ENCODE peak calls at places on chromosomes 13 and 19, in five cellular contexts. V, U, B, Z and C are unnamed samples.

GRCh38 chr13:32407854-32408253 is 20.1 kb downstream of the N4BP2L1 start:
- DNase-seq in V (no peak), U (no peak), B (no peak), Z (no peak), C (no peak)

GRCh38 chr19:40398417-40399056 is 8.6 kb upstream of the HIPK4 start:
- DNase-seq in V (no peak), U (peak), B (peak), Z (no peak), C (peak)

GRCh38 chr19:57321746-57322145 is 1.5 kb downstream of the ZNF543 start:
- DNase-seq in V (no peak), U (no peak), B (no peak), Z (no peak), C (no peak)

GRCh38 chr19:4536798-4537197 is 1.8 kb upstream of the PLIN5 start:
- DNase-seq in V (no peak), U (no peak), B (peak), Z (no peak), C (no peak)

GRCh38 chr19:2428027-2428690 is 773 bp upstream of the TIMM13 start:
- DNase-seq in V (peak), U (no peak), B (peak), Z (no peak), C (no peak)

GRCh38 chr13:110638814-110639806 is 23.8 kb downstream of the NAXD start:
- DNase-seq in V (no peak), U (no peak), B (peak), Z (no peak), C (no peak)

GRCh38 chr13:51453308-51453958 is 597 bp upstream of the INTS6 start:
- DNase-seq in V (no peak), U (no peak), B (peak), Z (peak), C (no peak)

GRCh38 chr13:111115841-111116500 is 861 bp downstream of the ARHGEF7 start:
- DNase-seq in V (peak), U (peak), B (peak), Z (peak), C (peak)

GRCh38 chr13:80101040-80101439 is 239.9 kb downstream of the SPRY2 start:
- DNase-seq in V (peak), U (no peak), B (no peak), Z (no peak), C (no peak)

GRCh38 chr13:44976196-44976595 is 13.1 kb downstream of the NUFIP1 start:
- DNase-seq in V (no peak), U (no peak), B (no peak), Z (no peak), C (no peak)

GRCh38 chr19:29529646-29530548 is 4.1 kb downstream of the VSTM2B start:
- DNase-seq in V (no peak), U (peak), B (peak), Z (no peak), C (no peak)

GRCh38 chr13:76029088-76029487 is 393.0 kb downstream of the LMO7 start:
- DNase-seq in V (no peak), U (no peak), B (no peak), Z (no peak), C (no peak)

GRCh38 chr13:45219123-45219891 is 18.5 kb upstream of the KCTD4 start:
- DNase-seq in V (no peak), U (no peak), B (no peak), Z (no peak), C (no peak)

GRCh38 chr19:37306383-37306963 is 64.4 kb upstream of the ZNF527 start:
- DNase-seq in V (no peak), U (no peak), B (no peak), Z (no peak), C (no peak)

GRCh38 chr19:35462476-35462953 is 14.5 kb downstream of the FFAR2 start:
- DNase-seq in V (no peak), U (no peak), B (no peak), Z (no peak), C (no peak)

GRCh38 chr19:42433503-42434260 is 6.5 kb upstream of the LIPE start:
- DNase-seq in V (peak), U (peak), B (no peak), Z (peak), C (peak)

GRCh38 chr13:25171517-25172302 is at the start of gene AMER2:
- DNase-seq in V (peak), U (peak), B (peak), Z (no peak), C (peak)

GRCh38 chr13:80180745-80181144 is 160.2 kb downstream of the SPRY2 start:
- DNase-seq in V (no peak), U (no peak), B (no peak), Z (no peak), C (no peak)

GRCh38 chr13:73284475-73284874 is 225.7 kb downstream of the KLF5 start:
- DNase-seq in V (no peak), U (no peak), B (no peak), Z (no peak), C (no peak)

GRCh38 chr13:19085258-19085657 is 96.4 kb downstream of the TUBA3C start:
- DNase-seq in V (no peak), U (no peak), B (no peak), Z (no peak), C (no peak)

GRCh38 chr19:46408611-46409039 is 4.7 kb downstream of the CCDC8 start:
- DNase-seq in V (peak), U (peak), B (no peak), Z (no peak), C (peak)

GRCh38 chr13:38657191-38657590 is 29.7 kb upstream of the FREM2 start:
- DNase-seq in V (peak), U (no peak), B (no peak), Z (no peak), C (peak)

GRCh38 chr19:42140125-42140754 is 8.0 kb upstream of the POU2F2 start:
- DNase-seq in V (peak), U (peak), B (no peak), Z (peak), C (peak)

GRCh38 chr13:28574617-28575142 is 79.8 kb upstream of the FLT1 start:
- DNase-seq in V (peak), U (no peak), B (no peak), Z (peak), C (peak)

GRCh38 chr13:51066091-51066831 is 44.8 kb downstream of the C13orf42 start:
- DNase-seq in V (no peak), U (no peak), B (no peak), Z (peak), C (peak)

GRCh38 chr13:91347212-91347995 is at the start of gene MIR17HG:
- DNase-seq in V (peak), U (peak), B (peak), Z (peak), C (peak)

GRCh38 chr13:96730676-96731075 is 263.6 kb downstream of the OXGR1 start:
- DNase-seq in V (no peak), U (no peak), B (no peak), Z (no peak), C (no peak)

GRCh38 chr19:5166262-5166661 is 174.3 kb downstream of the PTPRS start:
- DNase-seq in V (peak), U (no peak), B (no peak), Z (no peak), C (peak)

DNA sequence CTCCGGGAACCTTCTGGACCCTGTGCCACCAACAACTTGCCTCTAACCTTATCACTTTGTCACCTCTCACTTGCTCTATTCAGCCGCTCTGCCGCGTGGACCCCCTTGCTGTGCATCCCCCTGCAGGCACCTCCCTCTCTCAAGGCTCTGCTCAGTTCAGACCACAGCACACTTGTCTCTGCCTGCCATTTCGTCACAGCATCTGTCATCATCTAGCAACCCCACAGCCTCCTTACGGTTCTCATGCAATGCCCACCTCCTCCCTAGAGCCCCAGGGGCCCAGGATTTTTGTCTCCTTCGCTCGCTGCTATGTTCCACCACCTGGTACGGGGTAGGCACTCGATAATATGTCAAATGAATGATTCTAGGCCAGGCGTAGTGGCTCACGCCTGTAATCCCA is 4.8 kb downstream of the HAUS8 start:
- DNase-seq in V (no peak), U (no peak), B (no peak), Z (no peak), C (no peak)
- TF ChIP-seq CTCF in V (no peak), U (no peak), B (no peak), Z (no peak), C (no peak)

GRCh38 chr13:109346060-109346459 is 440.3 kb downstream of the IRS2 start:
- DNase-seq in V (no peak), U (no peak), B (peak), Z (no peak), C (no peak)
- H3K4me3 ChIP-seq in V (no peak), U (no peak), B (no peak), Z (no peak), C (no peak)

GRCh38 chr13:98450012-98450411 is 126.9 kb downstream of the STK24 start:
- DNase-seq in V (no peak), U (no peak), B (no peak), Z (no peak), C (no peak)

GRCh38 chr13:98449273-98449672 is 127.6 kb downstream of the STK24 start:
- DNase-seq in V (no peak), U (no peak), B (no peak), Z (no peak), C (no peak)

GRCh38 chr13:98447130-98447529 is 129.8 kb downstream of the STK24 start:
- DNase-seq in V (no peak), U (no peak), B (no peak), Z (no peak), C (no peak)

GRCh38 chr13:98447881-98448641 is 128.8 kb downstream of the STK24 start:
- DNase-seq in V (no peak), U (peak), B (peak), Z (no peak), C (peak)

DNA sequence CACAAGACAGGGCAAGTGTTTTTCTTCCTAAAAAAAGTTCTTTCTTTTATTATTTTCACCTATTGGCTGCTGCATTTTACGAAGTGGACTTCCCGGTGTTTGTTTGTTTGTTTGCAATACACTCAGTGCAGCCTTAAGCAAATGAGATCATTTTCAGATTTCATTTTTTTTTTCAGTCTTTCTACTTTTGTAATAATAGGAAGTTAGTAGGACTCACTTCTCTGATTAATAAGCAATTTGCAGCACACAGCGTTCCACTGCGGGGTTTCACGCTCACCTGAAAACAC is 128.3 kb downstream of the STK24 start:
- DNase-seq in V (no peak), U (no peak), B (no peak), Z (no peak), C (no peak)
- TF ChIP-seq CTCF in V (no peak), U (no peak), B (no peak), Z (no peak), C (no peak)

DNA sequence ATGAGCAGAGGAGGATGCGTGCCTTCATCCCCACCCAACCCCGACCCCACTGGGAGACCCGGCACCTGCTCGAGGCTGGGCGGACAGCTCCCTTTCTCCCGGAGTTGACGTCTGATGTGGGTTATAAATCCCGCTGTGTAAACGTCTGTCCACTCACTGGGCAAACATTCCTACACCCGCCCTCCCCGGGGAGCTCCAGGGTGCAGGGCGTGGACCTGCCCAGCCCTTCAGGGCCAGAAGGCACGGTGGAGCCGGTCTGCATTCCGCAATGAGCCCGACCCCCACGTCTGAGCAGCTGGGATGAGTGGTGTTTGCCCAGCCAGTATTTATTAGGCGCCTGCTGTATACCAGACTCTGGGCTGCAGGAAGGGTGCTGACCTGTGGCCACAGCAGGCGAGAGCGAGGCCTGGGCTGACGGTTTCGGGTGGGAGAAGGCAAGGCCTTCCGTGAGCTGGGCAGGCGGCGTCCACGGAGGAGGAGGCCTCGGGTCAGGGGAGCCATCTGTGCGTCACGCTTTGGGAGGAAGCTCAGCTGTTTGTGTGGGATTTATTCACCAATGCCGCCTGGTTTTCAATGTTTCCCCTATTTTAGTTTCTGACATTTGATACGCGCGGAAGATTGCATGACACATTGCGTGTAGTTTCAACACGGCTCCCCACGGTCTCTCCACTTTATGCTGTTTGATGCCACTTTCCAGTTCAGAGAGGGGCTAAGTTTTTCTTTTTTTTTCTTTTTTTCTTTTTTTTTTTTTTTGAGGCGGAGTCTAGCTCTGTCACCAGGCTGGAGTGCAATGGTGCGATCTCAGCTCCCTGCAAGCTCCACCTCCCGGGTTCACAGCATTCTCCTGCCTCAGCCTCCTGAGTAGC is 2.0 kb downstream of the MISP start:
- DNase-seq in V (peak), U (no peak), B (no peak), Z (no peak), C (peak)
- H3K4me3 ChIP-seq in V (no peak), U (no peak), B (no peak), Z (no peak), C (no peak)

DNA sequence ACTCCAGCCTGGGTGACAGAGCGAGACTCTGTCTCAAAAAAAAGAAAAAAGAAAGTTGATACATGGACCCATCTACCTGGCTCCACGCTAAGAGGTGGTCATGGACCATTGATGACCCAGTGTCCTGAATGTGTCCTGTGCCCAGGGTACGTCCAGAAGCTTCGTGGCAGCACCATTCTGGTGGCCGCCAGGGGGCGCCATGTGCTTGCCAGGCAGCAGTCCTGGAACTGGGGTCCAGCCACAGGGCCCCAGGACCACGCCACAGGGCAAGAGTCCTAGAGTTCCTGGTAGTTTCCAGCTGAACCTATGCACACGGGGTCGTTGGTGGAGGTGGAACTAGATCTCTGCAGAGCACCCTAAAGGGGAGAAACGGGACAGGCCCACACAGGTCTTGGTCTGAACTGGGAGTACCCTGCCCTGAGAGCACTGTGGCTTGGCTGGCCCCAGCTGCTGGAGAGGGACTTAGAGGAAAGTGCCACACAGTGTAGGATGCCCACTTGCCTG is 19.9 kb upstream of the FBXO27 start:
- DNase-seq in V (peak), U (peak), B (peak), Z (peak), C (peak)
- TF ChIP-seq CTCF in V (peak), U (peak), B (peak), Z (peak), C (peak)

GRCh38 chr19:6531956-6532243 is 1.1 kb downstream of the TNFSF9 start:
- DNase-seq in V (no peak), U (no peak), B (no peak), Z (no peak), C (no peak)

GRCh38 chr19:6531163-6531955 is 533 bp downstream of the TNFSF9 start:
- DNase-seq in V (no peak), U (no peak), B (no peak), Z (no peak), C (no peak)

GRCh38 chr19:6533746-6534418 is 3.1 kb downstream of the TNFSF9 start:
- DNase-seq in V (no peak), U (no peak), B (no peak), Z (no peak), C (no peak)

GRCh38 chr19:6533000-6533328 is 2.1 kb downstream of the TNFSF9 start:
- DNase-seq in V (no peak), U (no peak), B (no peak), Z (no peak), C (no peak)

DNA sequence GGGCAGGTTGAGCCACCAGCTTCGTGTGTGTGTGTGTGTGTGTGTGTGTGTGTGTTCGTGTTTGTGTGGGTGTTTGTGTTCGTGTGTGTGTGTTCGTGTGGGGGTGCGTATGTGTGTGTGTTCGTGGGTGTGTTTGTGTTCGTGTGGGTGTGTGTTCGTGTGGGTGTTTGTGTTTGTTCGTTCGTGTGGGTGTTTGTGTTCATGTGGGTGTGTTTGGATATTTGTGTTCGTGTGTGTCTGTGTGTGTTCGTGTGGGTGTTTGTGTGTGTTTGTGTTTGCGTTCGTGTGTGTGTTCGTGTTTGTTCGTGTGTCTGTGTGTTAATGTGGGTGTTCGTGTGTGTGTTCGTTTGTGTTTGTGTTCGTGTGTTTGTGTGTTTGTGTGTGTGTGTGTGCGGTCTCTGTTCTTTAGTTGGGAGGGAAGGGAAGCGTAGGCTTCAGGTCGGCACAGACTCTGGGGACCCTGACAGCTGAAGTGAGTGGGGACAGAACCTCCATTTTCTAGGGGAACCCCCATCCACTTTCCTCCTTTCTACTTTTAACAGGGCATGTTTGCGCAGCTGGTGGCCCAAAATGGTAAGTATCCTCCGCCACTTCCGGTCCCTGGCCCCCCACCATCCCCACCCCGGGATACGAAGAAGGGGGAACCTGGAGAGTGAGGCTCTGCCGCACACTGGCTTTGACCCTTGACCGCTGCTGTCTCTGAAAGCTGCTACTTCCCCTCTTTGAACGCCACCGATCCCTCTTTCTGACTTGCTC is 1.6 kb downstream of the TNFSF9 start:
- DNase-seq in V (no peak), U (no peak), B (no peak), Z (peak), C (no peak)
- H3K4me3 ChIP-seq in V (peak), U (no peak), B (peak), Z (no peak), C (peak)

GRCh38 chr13:27171830-27172494 is 351 bp upstream of the USP12 start:
- DNase-seq in V (peak), U (peak), B (peak), Z (peak), C (peak)

GRCh38 chr13:27172495-27172842 is 858 bp upstream of the USP12 start:
- DNase-seq in V (no peak), U (no peak), B (peak), Z (no peak), C (no peak)

GRCh38 chr13:27170521-27171243 is 929 bp downstream of the USP12 start:
- DNase-seq in V (peak), U (peak), B (no peak), Z (peak), C (peak)

GRCh38 chr13:27170221-27170520 is 1.4 kb downstream of the USP12 start:
- DNase-seq in V (peak), U (no peak), B (no peak), Z (no peak), C (no peak)

GRCh38 chr13:27171244-27171829 is at the start of gene USP12:
- DNase-seq in V (no peak), U (peak), B (peak), Z (no peak), C (no peak)
- TF ChIP-seq CTCF in V (peak), U (no peak), B (no peak), Z (peak), C (peak)

GRCh38 chr19:10416083-10416379 is 4.3 kb upstream of the PDE4A start:
- DNase-seq in V (no peak), U (no peak), B (no peak), Z (no peak), C (no peak)
- H3K4me3 ChIP-seq in V (peak), U (peak), B (peak), Z (peak), C (peak)

GRCh38 chr13:112442483-112443090 is 66.4 kb downstream of the SPACA7 start:
- DNase-seq in V (no peak), U (no peak), B (peak), Z (no peak), C (no peak)

GRCh38 chr13:112444416-112445399 is 68.6 kb downstream of the SPACA7 start:
- DNase-seq in V (no peak), U (no peak), B (no peak), Z (no peak), C (no peak)

GRCh38 chr13:112443191-112444000 is 67.2 kb downstream of the SPACA7 start:
- DNase-seq in V (no peak), U (peak), B (peak), Z (no peak), C (no peak)

GRCh38 chr13:112445411-112446271 is 69.5 kb downstream of the SPACA7 start:
- DNase-seq in V (no peak), U (no peak), B (peak), Z (no peak), C (no peak)

DNA sequence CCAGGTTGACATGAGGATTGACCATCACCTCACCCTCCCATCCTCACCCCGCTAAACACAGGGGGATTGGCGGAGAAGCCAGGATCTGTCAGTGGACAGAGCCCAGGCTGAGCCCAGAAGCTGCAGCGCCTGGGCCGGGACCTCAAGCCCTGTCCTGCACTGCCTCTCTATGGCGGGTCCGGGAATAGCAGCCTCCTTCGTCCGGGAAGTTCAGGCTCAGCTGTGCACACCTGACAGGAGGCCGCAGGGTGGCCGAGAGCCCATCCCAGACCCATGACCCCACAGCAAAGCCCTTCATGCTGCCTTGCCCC is 67.8 kb downstream of the SPACA7 start:
- DNase-seq in V (peak), U (peak), B (peak), Z (peak), C (peak)
- TF ChIP-seq CTCF in V (peak), U (peak), B (peak), Z (peak), C (peak)